ENCODE peak calls at places on chromosomes 11 and 22, in seven cellular contexts. One of them, this sample, is unnamed.

GRCh38 chr11:19905280-19905853 is 192.7 kb downstream of the NAV2 start:
- DNase-seq in cardiac fibroblast: peak
- DNase-seq in A549: peak
- DNase-seq in transverse colon: no peak
- DNase-seq in mucosa of descending colon: no peak
- DNase-seq in aorta: no peak
- DNase-seq in choroid plexus epithelial cell: peak
- DNase-seq in this sample: no peak

GRCh38 chr11:86978756-86979608 is 23.8 kb upstream of the FZD4 start:
- DNase-seq in aorta: no peak
- DNase-seq in choroid plexus epithelial cell: peak
- DNase-seq in cardiac fibroblast: peak
- DNase-seq in mucosa of descending colon: no peak
- DNase-seq in A549: peak
- DNase-seq in transverse colon: no peak
- DNase-seq in this sample: peak

GRCh38 chr11:13891911-13892310 is 70.6 kb upstream of the SPON1 start:
- DNase-seq in cardiac fibroblast: no peak
- DNase-seq in transverse colon: no peak
- DNase-seq in A549: no peak
- DNase-seq in aorta: no peak
- DNase-seq in choroid plexus epithelial cell: no peak
- DNase-seq in mucosa of descending colon: no peak
- DNase-seq in this sample: peak

GRCh38 chr11:58575377-58576020 is at the start of gene LPXN:
- DNase-seq in aorta: no peak
- DNase-seq in mucosa of descending colon: no peak
- DNase-seq in A549: no peak
- DNase-seq in transverse colon: peak
- DNase-seq in cardiac fibroblast: peak
- DNase-seq in choroid plexus epithelial cell: peak
- DNase-seq in this sample: peak

GRCh38 chr11:69014084-69014935 is 1.3 kb upstream of the MRGPRF start:
- DNase-seq in cardiac fibroblast: no peak
- DNase-seq in mucosa of descending colon: peak
- DNase-seq in transverse colon: peak
- DNase-seq in aorta: peak
- DNase-seq in A549: no peak
- DNase-seq in choroid plexus epithelial cell: peak
- DNase-seq in this sample: no peak

GRCh38 chr11:108199446-108200321 is 22.8 kb downstream of the NPAT start:
- DNase-seq in mucosa of descending colon: no peak
- DNase-seq in transverse colon: no peak
- DNase-seq in choroid plexus epithelial cell: peak
- DNase-seq in aorta: no peak
- DNase-seq in cardiac fibroblast: peak
- DNase-seq in A549: no peak
- DNase-seq in this sample: no peak

GRCh38 chr11:95134491-95134890 is 44.8 kb downstream of the ENDOD1 start:
- DNase-seq in A549: peak
- DNase-seq in cardiac fibroblast: peak
- DNase-seq in mucosa of descending colon: no peak
- DNase-seq in choroid plexus epithelial cell: peak
- DNase-seq in transverse colon: no peak
- DNase-seq in aorta: no peak
- DNase-seq in this sample: no peak

GRCh38 chr11:94568717-94569116 is 1.5 kb downstream of the PIWIL4 start:
- DNase-seq in transverse colon: no peak
- DNase-seq in mucosa of descending colon: no peak
- DNase-seq in A549: no peak
- DNase-seq in choroid plexus epithelial cell: no peak
- DNase-seq in aorta: no peak
- DNase-seq in cardiac fibroblast: no peak
- DNase-seq in this sample: no peak

GRCh38 chr22:38233427-38233826 is 31.6 kb downstream of the MAFF start:
- DNase-seq in mucosa of descending colon: no peak
- DNase-seq in transverse colon: no peak
- DNase-seq in cardiac fibroblast: peak
- DNase-seq in A549: no peak
- DNase-seq in aorta: no peak
- DNase-seq in choroid plexus epithelial cell: no peak
- DNase-seq in this sample: no peak

GRCh38 chr11:128860571-128861361 is 6.3 kb downstream of the KCNJ1 start:
- DNase-seq in cardiac fibroblast: no peak
- DNase-seq in mucosa of descending colon: no peak
- DNase-seq in choroid plexus epithelial cell: no peak
- DNase-seq in A549: no peak
- DNase-seq in aorta: no peak
- DNase-seq in transverse colon: no peak
- DNase-seq in this sample: no peak

GRCh38 chr11:76694664-76695063 is 24.1 kb upstream of the LRRC32 start:
- DNase-seq in A549: peak
- DNase-seq in transverse colon: no peak
- DNase-seq in mucosa of descending colon: no peak
- DNase-seq in cardiac fibroblast: peak
- DNase-seq in choroid plexus epithelial cell: peak
- DNase-seq in aorta: no peak
- DNase-seq in this sample: no peak

GRCh38 chr11:108405706-108406105 is 61.6 kb downstream of the C11orf65 start:
- DNase-seq in cardiac fibroblast: peak
- DNase-seq in A549: no peak
- DNase-seq in choroid plexus epithelial cell: no peak
- DNase-seq in mucosa of descending colon: no peak
- DNase-seq in transverse colon: no peak
- DNase-seq in aorta: no peak
- DNase-seq in this sample: no peak

GRCh38 chr11:116733386-116733755 is 39.4 kb downstream of the BUD13 start:
- DNase-seq in cardiac fibroblast: no peak
- DNase-seq in A549: no peak
- DNase-seq in mucosa of descending colon: no peak
- DNase-seq in aorta: no peak
- DNase-seq in transverse colon: no peak
- DNase-seq in choroid plexus epithelial cell: no peak
- DNase-seq in this sample: no peak

GRCh38 chr11:65468874-65469333 is 29.9 kb upstream of the MALAT1 start:
- DNase-seq in cardiac fibroblast: peak
- DNase-seq in transverse colon: peak
- DNase-seq in mucosa of descending colon: peak
- DNase-seq in A549: peak
- DNase-seq in aorta: no peak
- DNase-seq in choroid plexus epithelial cell: peak
- DNase-seq in this sample: no peak

GRCh38 chr11:34650528-34650927 is 29.6 kb downstream of the EHF start:
- DNase-seq in mucosa of descending colon: no peak
- DNase-seq in A549: no peak
- DNase-seq in aorta: no peak
- DNase-seq in cardiac fibroblast: peak
- DNase-seq in choroid plexus epithelial cell: peak
- DNase-seq in transverse colon: no peak
- DNase-seq in this sample: peak

GRCh38 chr11:124394408-124394807 is 4.4 kb downstream of the OR8B3 start:
- DNase-seq in aorta: no peak
- DNase-seq in choroid plexus epithelial cell: peak
- DNase-seq in transverse colon: no peak
- DNase-seq in mucosa of descending colon: no peak
- DNase-seq in cardiac fibroblast: peak
- DNase-seq in A549: peak
- DNase-seq in this sample: no peak

GRCh38 chr22:26610983-26611382 is 6.8 kb downstream of the CRYBB1 start:
- DNase-seq in A549: peak
- DNase-seq in aorta: no peak
- DNase-seq in choroid plexus epithelial cell: no peak
- DNase-seq in mucosa of descending colon: no peak
- DNase-seq in cardiac fibroblast: peak
- DNase-seq in transverse colon: no peak
- DNase-seq in this sample: no peak

GRCh38 chr11:104573431-104573830 is 324.8 kb downstream of the CASP12 start:
- DNase-seq in mucosa of descending colon: no peak
- DNase-seq in transverse colon: no peak
- DNase-seq in choroid plexus epithelial cell: peak
- DNase-seq in cardiac fibroblast: peak
- DNase-seq in A549: peak
- DNase-seq in aorta: no peak
- DNase-seq in this sample: no peak

GRCh38 chr22:49535527-49536125 is 292.0 kb downstream of the BRD1 start:
- DNase-seq in A549: no peak
- DNase-seq in aorta: peak
- DNase-seq in mucosa of descending colon: no peak
- DNase-seq in transverse colon: no peak
- DNase-seq in choroid plexus epithelial cell: no peak
- DNase-seq in cardiac fibroblast: no peak
- DNase-seq in this sample: no peak

GRCh38 chr22:37659066-37659896 is 758 bp downstream of the PDXP start:
- DNase-seq in transverse colon: peak
- DNase-seq in mucosa of descending colon: peak
- DNase-seq in A549: no peak
- DNase-seq in aorta: no peak
- DNase-seq in choroid plexus epithelial cell: no peak
- DNase-seq in cardiac fibroblast: peak
- DNase-seq in this sample: no peak

DNA sequence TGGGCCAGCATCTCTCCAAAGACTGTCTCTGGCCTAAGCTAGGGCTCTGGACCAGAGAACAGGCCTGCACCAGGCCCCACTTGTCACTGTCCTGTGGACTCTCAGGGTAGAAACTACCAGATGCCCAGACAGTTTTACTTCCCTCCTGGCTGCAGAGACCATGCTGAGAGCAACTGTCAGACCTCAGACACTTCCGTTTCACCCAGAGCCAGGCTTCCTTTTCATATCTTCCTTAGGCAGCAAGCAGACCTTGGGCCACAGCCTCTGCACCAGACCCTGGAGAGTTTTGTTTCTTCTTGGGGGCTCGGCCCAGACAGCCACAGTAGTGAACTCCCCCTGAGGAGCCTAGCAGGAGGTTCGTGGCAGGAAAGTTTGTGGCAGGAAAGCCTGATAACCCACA is 12.1 kb upstream of the FCHSD2 start:
- DNase-seq in A549: no peak
- DNase-seq in transverse colon: peak
- DNase-seq in mucosa of descending colon: peak
- DNase-seq in cardiac fibroblast: no peak
- DNase-seq in choroid plexus epithelial cell: no peak
- DNase-seq in aorta: no peak
- DNase-seq in this sample: peak
- H3K4me3 ChIP-seq in A549: no peak
- H3K4me3 ChIP-seq in transverse colon: no peak
- H3K4me3 ChIP-seq in mucosa of descending colon: no peak
- H3K4me3 ChIP-seq in cardiac fibroblast: no peak
- H3K4me3 ChIP-seq in choroid plexus epithelial cell: no peak
- H3K4me3 ChIP-seq in aorta: no peak
- H3K4me3 ChIP-seq in this sample: peak

GRCh38 chr11:31676280-31676982 is 134.7 kb downstream of the PAX6 start:
- DNase-seq in mucosa of descending colon: no peak
- DNase-seq in choroid plexus epithelial cell: peak
- DNase-seq in cardiac fibroblast: peak
- DNase-seq in aorta: no peak
- DNase-seq in A549: no peak
- DNase-seq in transverse colon: no peak
- DNase-seq in this sample: no peak
- H3K4me3 ChIP-seq in mucosa of descending colon: no peak
- H3K4me3 ChIP-seq in choroid plexus epithelial cell: no peak
- H3K4me3 ChIP-seq in cardiac fibroblast: no peak
- H3K4me3 ChIP-seq in aorta: no peak
- H3K4me3 ChIP-seq in A549: no peak
- H3K4me3 ChIP-seq in transverse colon: no peak
- H3K4me3 ChIP-seq in this sample: no peak

GRCh38 chr11:117874253-117874909 is 2.1 kb downstream of the FXYD6 start:
- DNase-seq in A549: no peak
- DNase-seq in mucosa of descending colon: no peak
- DNase-seq in aorta: no peak
- DNase-seq in choroid plexus epithelial cell: no peak
- DNase-seq in cardiac fibroblast: no peak
- DNase-seq in transverse colon: no peak
- DNase-seq in this sample: no peak
- H3K4me3 ChIP-seq in A549: no peak
- H3K4me3 ChIP-seq in mucosa of descending colon: no peak
- H3K4me3 ChIP-seq in aorta: no peak
- H3K4me3 ChIP-seq in choroid plexus epithelial cell: no peak
- H3K4me3 ChIP-seq in cardiac fibroblast: no peak
- H3K4me3 ChIP-seq in transverse colon: no peak
- H3K4me3 ChIP-seq in this sample: no peak

GRCh38 chr11:562046-562645 is 1.4 kb downstream of the RASSF7 start:
- DNase-seq in aorta: no peak
- DNase-seq in choroid plexus epithelial cell: no peak
- DNase-seq in mucosa of descending colon: no peak
- DNase-seq in cardiac fibroblast: no peak
- DNase-seq in transverse colon: no peak
- DNase-seq in A549: no peak
- DNase-seq in this sample: no peak
- H3K4me3 ChIP-seq in aorta: no peak
- H3K4me3 ChIP-seq in choroid plexus epithelial cell: no peak
- H3K4me3 ChIP-seq in mucosa of descending colon: no peak
- H3K4me3 ChIP-seq in cardiac fibroblast: no peak
- H3K4me3 ChIP-seq in transverse colon: no peak
- H3K4me3 ChIP-seq in A549: peak
- H3K4me3 ChIP-seq in this sample: peak

DNA sequence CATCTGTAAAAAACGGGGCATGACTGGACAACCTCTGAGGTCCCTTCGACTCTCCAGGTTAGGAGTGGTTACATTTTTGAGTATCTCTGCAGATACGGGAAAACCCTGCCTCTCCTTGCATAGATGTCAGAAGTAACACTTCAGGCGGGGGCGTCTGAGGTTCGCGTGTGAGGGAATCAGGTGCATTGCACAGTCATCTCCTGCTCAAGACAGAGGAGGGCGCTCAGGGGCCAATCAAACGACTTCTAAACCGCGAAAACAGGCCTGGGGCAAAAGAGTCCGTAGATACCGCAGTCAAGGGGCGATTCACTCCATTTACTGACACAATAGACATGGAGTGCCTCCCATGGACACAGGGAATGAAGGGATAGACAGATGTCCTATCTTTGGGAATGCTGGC is 31.7 kb downstream of the KIRREL3 start:
- DNase-seq in cardiac fibroblast: no peak
- DNase-seq in aorta: no peak
- DNase-seq in transverse colon: no peak
- DNase-seq in choroid plexus epithelial cell: no peak
- DNase-seq in mucosa of descending colon: no peak
- DNase-seq in A549: no peak
- DNase-seq in this sample: no peak
- H3K4me3 ChIP-seq in cardiac fibroblast: no peak
- H3K4me3 ChIP-seq in aorta: no peak
- H3K4me3 ChIP-seq in transverse colon: no peak
- H3K4me3 ChIP-seq in choroid plexus epithelial cell: no peak
- H3K4me3 ChIP-seq in mucosa of descending colon: no peak
- H3K4me3 ChIP-seq in A549: no peak
- H3K4me3 ChIP-seq in this sample: no peak

DNA sequence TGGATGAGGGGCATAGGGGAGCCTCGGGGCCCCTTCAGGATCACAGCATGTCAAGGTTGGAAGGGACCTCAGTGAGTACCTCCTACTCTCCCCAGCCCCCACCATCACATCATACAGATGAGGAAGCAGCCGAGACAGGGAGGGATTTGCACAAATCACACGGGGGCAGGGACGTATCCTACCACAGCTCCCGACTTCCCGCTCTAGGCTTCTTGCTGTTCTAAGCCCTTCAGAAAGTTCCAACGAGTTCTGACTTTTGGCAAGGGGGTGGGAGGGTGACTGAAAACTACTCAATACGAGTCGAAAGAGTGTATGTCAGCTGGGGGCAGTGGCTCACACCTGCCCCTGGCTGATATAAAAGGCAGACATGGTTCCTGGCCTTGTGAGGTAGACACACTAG is 4.7 kb upstream of the RAD9A start:
- DNase-seq in transverse colon: no peak
- DNase-seq in A549: no peak
- DNase-seq in aorta: no peak
- DNase-seq in cardiac fibroblast: no peak
- DNase-seq in choroid plexus epithelial cell: no peak
- DNase-seq in mucosa of descending colon: no peak
- DNase-seq in this sample: no peak
- H3K4me3 ChIP-seq in transverse colon: no peak
- H3K4me3 ChIP-seq in A549: no peak
- H3K4me3 ChIP-seq in aorta: no peak
- H3K4me3 ChIP-seq in cardiac fibroblast: no peak
- H3K4me3 ChIP-seq in choroid plexus epithelial cell: no peak
- H3K4me3 ChIP-seq in mucosa of descending colon: no peak
- H3K4me3 ChIP-seq in this sample: no peak